ENCODE peak calls at places on chromosomes 3 and 15, in eight cellular contexts. One of them, this sample, is unnamed.

GRCh38 chr15:69321041-69321554 is 22.4 kb downstream of the PAQR5 start:
- DNase-seq in NCI-H2081: no peak
- DNase-seq in activated T-helper 1 cell treated with anti-CD3 and anti-CD28 coated beads, Interleukin-12 subunit alpha, Interleukin-12 subunit beta, Interleukin-2, Interleukin-4 antibody, amounts not matched to agents 30 ng/mL and 10 ng/mL and 1 ng/mL, durations not matched to agents 14 hours and 24 hours and 36 hours: no peak
- DNase-seq in fibroblast of the conjunctiva: no peak
- DNase-seq in A549: no peak
- DNase-seq in uterus: no peak
- DNase-seq in kidney epithelial cell: no peak
- DNase-seq in heart right ventricle: no peak
- DNase-seq in this sample: no peak

GRCh38 chr15:91243806-91244205 is 143.7 kb downstream of the SV2B start:
- DNase-seq in kidney epithelial cell: no peak
- DNase-seq in fibroblast of the conjunctiva: no peak
- DNase-seq in uterus: no peak
- DNase-seq in activated T-helper 1 cell treated with anti-CD3 and anti-CD28 coated beads, Interleukin-12 subunit alpha, Interleukin-12 subunit beta, Interleukin-2, Interleukin-4 antibody, amounts not matched to agents 30 ng/mL and 10 ng/mL and 1 ng/mL, durations not matched to agents 14 hours and 24 hours and 36 hours: no peak
- DNase-seq in heart right ventricle: no peak
- DNase-seq in A549: no peak
- DNase-seq in NCI-H2081: no peak
- DNase-seq in this sample: no peak

GRCh38 chr3:13539285-13539625 is 9.7 kb upstream of the FBLN2 start:
- DNase-seq in NCI-H2081: no peak
- DNase-seq in uterus: no peak
- DNase-seq in fibroblast of the conjunctiva: no peak
- DNase-seq in activated T-helper 1 cell treated with anti-CD3 and anti-CD28 coated beads, Interleukin-12 subunit alpha, Interleukin-12 subunit beta, Interleukin-2, Interleukin-4 antibody, amounts not matched to agents 30 ng/mL and 10 ng/mL and 1 ng/mL, durations not matched to agents 14 hours and 24 hours and 36 hours: no peak
- DNase-seq in A549: no peak
- DNase-seq in kidney epithelial cell: no peak
- DNase-seq in heart right ventricle: no peak
- DNase-seq in this sample: no peak

GRCh38 chr3:188152660-188153497 is 1.1 kb upstream of the LPP start:
- DNase-seq in activated T-helper 1 cell treated with anti-CD3 and anti-CD28 coated beads, Interleukin-12 subunit alpha, Interleukin-12 subunit beta, Interleukin-2, Interleukin-4 antibody, amounts not matched to agents 30 ng/mL and 10 ng/mL and 1 ng/mL, durations not matched to agents 14 hours and 24 hours and 36 hours: no peak
- DNase-seq in heart right ventricle: peak; percentile 41
- DNase-seq in uterus: peak; percentile 69
- DNase-seq in NCI-H2081: peak; percentile 43
- DNase-seq in fibroblast of the conjunctiva: no peak
- DNase-seq in kidney epithelial cell: no peak
- DNase-seq in A549: peak; percentile 63
- DNase-seq in this sample: no peak

GRCh38 chr15:100880139-100880896 is 687 bp downstream of the ALDH1A3 start:
- DNase-seq in A549: no peak
- DNase-seq in NCI-H2081: no peak
- DNase-seq in heart right ventricle: no peak
- DNase-seq in fibroblast of the conjunctiva: no peak
- DNase-seq in activated T-helper 1 cell treated with anti-CD3 and anti-CD28 coated beads, Interleukin-12 subunit alpha, Interleukin-12 subunit beta, Interleukin-2, Interleukin-4 antibody, amounts not matched to agents 30 ng/mL and 10 ng/mL and 1 ng/mL, durations not matched to agents 14 hours and 24 hours and 36 hours: no peak
- DNase-seq in uterus: no peak
- DNase-seq in kidney epithelial cell: no peak
- DNase-seq in this sample: no peak

GRCh38 chr3:158742861-158743260 is 10.6 kb upstream of the RARRES1 start:
- DNase-seq in NCI-H2081: peak; percentile 68
- DNase-seq in fibroblast of the conjunctiva: peak; percentile 72
- DNase-seq in kidney epithelial cell: no peak
- DNase-seq in activated T-helper 1 cell treated with anti-CD3 and anti-CD28 coated beads, Interleukin-12 subunit alpha, Interleukin-12 subunit beta, Interleukin-2, Interleukin-4 antibody, amounts not matched to agents 30 ng/mL and 10 ng/mL and 1 ng/mL, durations not matched to agents 14 hours and 24 hours and 36 hours: no peak
- DNase-seq in A549: no peak
- DNase-seq in heart right ventricle: no peak
- DNase-seq in uterus: no peak
- DNase-seq in this sample: no peak

GRCh38 chr3:129558772-129559564 is 16.0 kb downstream of the H1-8 start:
- DNase-seq in fibroblast of the conjunctiva: peak; percentile 76
- DNase-seq in heart right ventricle: no peak
- DNase-seq in A549: peak; percentile 61
- DNase-seq in uterus: no peak
- DNase-seq in activated T-helper 1 cell treated with anti-CD3 and anti-CD28 coated beads, Interleukin-12 subunit alpha, Interleukin-12 subunit beta, Interleukin-2, Interleukin-4 antibody, amounts not matched to agents 30 ng/mL and 10 ng/mL and 1 ng/mL, durations not matched to agents 14 hours and 24 hours and 36 hours: no peak
- DNase-seq in NCI-H2081: peak; percentile 41
- DNase-seq in kidney epithelial cell: peak; percentile 50
- DNase-seq in this sample: no peak

GRCh38 chr3:185744997-185745843 is 79.6 kb downstream of the IGF2BP2 start:
- DNase-seq in NCI-H2081: no peak
- DNase-seq in kidney epithelial cell: peak; percentile 96
- DNase-seq in uterus: no peak
- DNase-seq in heart right ventricle: no peak
- DNase-seq in fibroblast of the conjunctiva: peak; percentile 43
- DNase-seq in A549: peak; percentile 29
- DNase-seq in activated T-helper 1 cell treated with anti-CD3 and anti-CD28 coated beads, Interleukin-12 subunit alpha, Interleukin-12 subunit beta, Interleukin-2, Interleukin-4 antibody, amounts not matched to agents 30 ng/mL and 10 ng/mL and 1 ng/mL, durations not matched to agents 14 hours and 24 hours and 36 hours: no peak
- DNase-seq in this sample: no peak

GRCh38 chr15:90352109-90352893 is at the start of gene ZNF774:
- DNase-seq in A549: peak; percentile 96
- DNase-seq in uterus: peak; percentile 94
- DNase-seq in heart right ventricle: peak; percentile 87
- DNase-seq in kidney epithelial cell: peak; percentile 79
- DNase-seq in activated T-helper 1 cell treated with anti-CD3 and anti-CD28 coated beads, Interleukin-12 subunit alpha, Interleukin-12 subunit beta, Interleukin-2, Interleukin-4 antibody, amounts not matched to agents 30 ng/mL and 10 ng/mL and 1 ng/mL, durations not matched to agents 14 hours and 24 hours and 36 hours: peak; percentile 88
- DNase-seq in fibroblast of the conjunctiva: peak; percentile 87
- DNase-seq in NCI-H2081: peak; percentile 97
- DNase-seq in this sample: peak; percentile 75

GRCh38 chr3:195238626-195239118 is 32.3 kb downstream of the XXYLT1 start:
- DNase-seq in A549: no peak
- DNase-seq in NCI-H2081: no peak
- DNase-seq in fibroblast of the conjunctiva: no peak
- DNase-seq in kidney epithelial cell: no peak
- DNase-seq in uterus: peak; percentile 70
- DNase-seq in activated T-helper 1 cell treated with anti-CD3 and anti-CD28 coated beads, Interleukin-12 subunit alpha, Interleukin-12 subunit beta, Interleukin-2, Interleukin-4 antibody, amounts not matched to agents 30 ng/mL and 10 ng/mL and 1 ng/mL, durations not matched to agents 14 hours and 24 hours and 36 hours: no peak
- DNase-seq in heart right ventricle: no peak
- DNase-seq in this sample: no peak

GRCh38 chr3:140384876-140385275 is 293.0 kb upstream of the TRIM42 start:
- DNase-seq in heart right ventricle: no peak
- DNase-seq in activated T-helper 1 cell treated with anti-CD3 and anti-CD28 coated beads, Interleukin-12 subunit alpha, Interleukin-12 subunit beta, Interleukin-2, Interleukin-4 antibody, amounts not matched to agents 30 ng/mL and 10 ng/mL and 1 ng/mL, durations not matched to agents 14 hours and 24 hours and 36 hours: no peak
- DNase-seq in A549: no peak
- DNase-seq in NCI-H2081: no peak
- DNase-seq in kidney epithelial cell: no peak
- DNase-seq in uterus: no peak
- DNase-seq in fibroblast of the conjunctiva: no peak
- DNase-seq in this sample: no peak

GRCh38 chr15:95550702-95551101 is 779.8 kb upstream of the NR2F2 start:
- DNase-seq in heart right ventricle: no peak
- DNase-seq in NCI-H2081: no peak
- DNase-seq in activated T-helper 1 cell treated with anti-CD3 and anti-CD28 coated beads, Interleukin-12 subunit alpha, Interleukin-12 subunit beta, Interleukin-2, Interleukin-4 antibody, amounts not matched to agents 30 ng/mL and 10 ng/mL and 1 ng/mL, durations not matched to agents 14 hours and 24 hours and 36 hours: no peak
- DNase-seq in kidney epithelial cell: no peak
- DNase-seq in fibroblast of the conjunctiva: no peak
- DNase-seq in uterus: no peak
- DNase-seq in A549: no peak
- DNase-seq in this sample: no peak

GRCh38 chr3:159765860-159766294 is 222.8 kb upstream of the IL12A start:
- DNase-seq in NCI-H2081: peak; percentile 49
- DNase-seq in heart right ventricle: no peak
- DNase-seq in kidney epithelial cell: no peak
- DNase-seq in fibroblast of the conjunctiva: no peak
- DNase-seq in activated T-helper 1 cell treated with anti-CD3 and anti-CD28 coated beads, Interleukin-12 subunit alpha, Interleukin-12 subunit beta, Interleukin-2, Interleukin-4 antibody, amounts not matched to agents 30 ng/mL and 10 ng/mL and 1 ng/mL, durations not matched to agents 14 hours and 24 hours and 36 hours: no peak
- DNase-seq in A549: no peak
- DNase-seq in uterus: peak; percentile 69
- DNase-seq in this sample: no peak

GRCh38 chr3:49602877-49603411 is 48.7 kb downstream of the BSN start:
- DNase-seq in uterus: no peak
- DNase-seq in A549: no peak
- DNase-seq in heart right ventricle: no peak
- DNase-seq in fibroblast of the conjunctiva: no peak
- DNase-seq in activated T-helper 1 cell treated with anti-CD3 and anti-CD28 coated beads, Interleukin-12 subunit alpha, Interleukin-12 subunit beta, Interleukin-2, Interleukin-4 antibody, amounts not matched to agents 30 ng/mL and 10 ng/mL and 1 ng/mL, durations not matched to agents 14 hours and 24 hours and 36 hours: peak; percentile 48
- DNase-seq in kidney epithelial cell: no peak
- DNase-seq in NCI-H2081: no peak
- DNase-seq in this sample: no peak

GRCh38 chr15:92618121-92618520 is 37.5 kb downstream of the FAM174B start:
- DNase-seq in A549: no peak
- DNase-seq in fibroblast of the conjunctiva: no peak
- DNase-seq in activated T-helper 1 cell treated with anti-CD3 and anti-CD28 coated beads, Interleukin-12 subunit alpha, Interleukin-12 subunit beta, Interleukin-2, Interleukin-4 antibody, amounts not matched to agents 30 ng/mL and 10 ng/mL and 1 ng/mL, durations not matched to agents 14 hours and 24 hours and 36 hours: no peak
- DNase-seq in kidney epithelial cell: no peak
- DNase-seq in heart right ventricle: no peak
- DNase-seq in NCI-H2081: no peak
- DNase-seq in uterus: no peak
- DNase-seq in this sample: no peak

GRCh38 chr3:5428607-5429516 is 241.4 kb downstream of the EDEM1 start:
- DNase-seq in heart right ventricle: no peak
- DNase-seq in NCI-H2081: no peak
- DNase-seq in A549: no peak
- DNase-seq in fibroblast of the conjunctiva: no peak
- DNase-seq in activated T-helper 1 cell treated with anti-CD3 and anti-CD28 coated beads, Interleukin-12 subunit alpha, Interleukin-12 subunit beta, Interleukin-2, Interleukin-4 antibody, amounts not matched to agents 30 ng/mL and 10 ng/mL and 1 ng/mL, durations not matched to agents 14 hours and 24 hours and 36 hours: no peak
- DNase-seq in uterus: peak; percentile 19
- DNase-seq in kidney epithelial cell: peak; percentile 47
- DNase-seq in this sample: no peak

GRCh38 chr15:82317091-82317489 is 32.2 kb downstream of the GOLGA6L10 start:
- DNase-seq in uterus: no peak
- DNase-seq in NCI-H2081: no peak
- DNase-seq in fibroblast of the conjunctiva: no peak
- DNase-seq in activated T-helper 1 cell treated with anti-CD3 and anti-CD28 coated beads, Interleukin-12 subunit alpha, Interleukin-12 subunit beta, Interleukin-2, Interleukin-4 antibody, amounts not matched to agents 30 ng/mL and 10 ng/mL and 1 ng/mL, durations not matched to agents 14 hours and 24 hours and 36 hours: no peak
- DNase-seq in A549: no peak
- DNase-seq in heart right ventricle: no peak
- DNase-seq in kidney epithelial cell: no peak
- DNase-seq in this sample: no peak

GRCh38 chr3:41102750-41103149 is 96.6 kb upstream of the CTNNB1 start:
- DNase-seq in kidney epithelial cell: no peak
- DNase-seq in A549: no peak
- DNase-seq in fibroblast of the conjunctiva: no peak
- DNase-seq in activated T-helper 1 cell treated with anti-CD3 and anti-CD28 coated beads, Interleukin-12 subunit alpha, Interleukin-12 subunit beta, Interleukin-2, Interleukin-4 antibody, amounts not matched to agents 30 ng/mL and 10 ng/mL and 1 ng/mL, durations not matched to agents 14 hours and 24 hours and 36 hours: no peak
- DNase-seq in NCI-H2081: no peak
- DNase-seq in uterus: no peak
- DNase-seq in heart right ventricle: no peak
- DNase-seq in this sample: no peak

GRCh38 chr3:32258869-32259268 is 20.4 kb downstream of the CMTM8 start:
- DNase-seq in uterus: no peak
- DNase-seq in NCI-H2081: no peak
- DNase-seq in kidney epithelial cell: no peak
- DNase-seq in A549: no peak
- DNase-seq in fibroblast of the conjunctiva: no peak
- DNase-seq in activated T-helper 1 cell treated with anti-CD3 and anti-CD28 coated beads, Interleukin-12 subunit alpha, Interleukin-12 subunit beta, Interleukin-2, Interleukin-4 antibody, amounts not matched to agents 30 ng/mL and 10 ng/mL and 1 ng/mL, durations not matched to agents 14 hours and 24 hours and 36 hours: no peak
- DNase-seq in heart right ventricle: no peak
- DNase-seq in this sample: no peak

GRCh38 chr3:128324911-128325592 is 141.6 kb downstream of the DNAJB8 start:
- DNase-seq in heart right ventricle: no peak
- DNase-seq in NCI-H2081: no peak
- DNase-seq in uterus: no peak
- DNase-seq in fibroblast of the conjunctiva: no peak
- DNase-seq in activated T-helper 1 cell treated with anti-CD3 and anti-CD28 coated beads, Interleukin-12 subunit alpha, Interleukin-12 subunit beta, Interleukin-2, Interleukin-4 antibody, amounts not matched to agents 30 ng/mL and 10 ng/mL and 1 ng/mL, durations not matched to agents 14 hours and 24 hours and 36 hours: no peak
- DNase-seq in A549: no peak
- DNase-seq in kidney epithelial cell: no peak
- DNase-seq in this sample: no peak

GRCh38 chr3:82306189-82306588 is 544.7 kb upstream of the GBE1 start:
- DNase-seq in NCI-H2081: no peak
- DNase-seq in heart right ventricle: no peak
- DNase-seq in kidney epithelial cell: no peak
- DNase-seq in activated T-helper 1 cell treated with anti-CD3 and anti-CD28 coated beads, Interleukin-12 subunit alpha, Interleukin-12 subunit beta, Interleukin-2, Interleukin-4 antibody, amounts not matched to agents 30 ng/mL and 10 ng/mL and 1 ng/mL, durations not matched to agents 14 hours and 24 hours and 36 hours: no peak
- DNase-seq in fibroblast of the conjunctiva: no peak
- DNase-seq in A549: no peak
- DNase-seq in uterus: no peak
- DNase-seq in this sample: no peak

GRCh38 chr3:13022348-13023250 is 50.6 kb downstream of the IQSEC1 start:
- DNase-seq in NCI-H2081: no peak
- DNase-seq in fibroblast of the conjunctiva: peak; percentile 87
- DNase-seq in uterus: peak; percentile 76
- DNase-seq in activated T-helper 1 cell treated with anti-CD3 and anti-CD28 coated beads, Interleukin-12 subunit alpha, Interleukin-12 subunit beta, Interleukin-2, Interleukin-4 antibody, amounts not matched to agents 30 ng/mL and 10 ng/mL and 1 ng/mL, durations not matched to agents 14 hours and 24 hours and 36 hours: no peak
- DNase-seq in kidney epithelial cell: peak; percentile 42
- DNase-seq in heart right ventricle: peak; percentile 85
- DNase-seq in A549: peak; percentile 42
- DNase-seq in this sample: peak; percentile 39

GRCh38 chr3:41853495-41853894 is 108.4 kb downstream of the ULK4 start:
- DNase-seq in activated T-helper 1 cell treated with anti-CD3 and anti-CD28 coated beads, Interleukin-12 subunit alpha, Interleukin-12 subunit beta, Interleukin-2, Interleukin-4 antibody, amounts not matched to agents 30 ng/mL and 10 ng/mL and 1 ng/mL, durations not matched to agents 14 hours and 24 hours and 36 hours: no peak
- DNase-seq in kidney epithelial cell: no peak
- DNase-seq in uterus: peak; percentile 22
- DNase-seq in A549: no peak
- DNase-seq in NCI-H2081: no peak
- DNase-seq in heart right ventricle: no peak
- DNase-seq in fibroblast of the conjunctiva: no peak
- DNase-seq in this sample: no peak

GRCh38 chr15:39919740-39920509 is at the start of gene GPR176:
- DNase-seq in uterus: peak; percentile 36
- DNase-seq in fibroblast of the conjunctiva: peak; percentile 85
- DNase-seq in A549: peak; percentile 64
- DNase-seq in NCI-H2081: peak; percentile 40
- DNase-seq in activated T-helper 1 cell treated with anti-CD3 and anti-CD28 coated beads, Interleukin-12 subunit alpha, Interleukin-12 subunit beta, Interleukin-2, Interleukin-4 antibody, amounts not matched to agents 30 ng/mL and 10 ng/mL and 1 ng/mL, durations not matched to agents 14 hours and 24 hours and 36 hours: no peak
- DNase-seq in kidney epithelial cell: peak; percentile 38
- DNase-seq in heart right ventricle: peak; percentile 47
- DNase-seq in this sample: peak; percentile 37

GRCh38 chr15:64247906-64248541 is 85.2 kb upstream of the PPIB start:
- DNase-seq in activated T-helper 1 cell treated with anti-CD3 and anti-CD28 coated beads, Interleukin-12 subunit alpha, Interleukin-12 subunit beta, Interleukin-2, Interleukin-4 antibody, amounts not matched to agents 30 ng/mL and 10 ng/mL and 1 ng/mL, durations not matched to agents 14 hours and 24 hours and 36 hours: peak; percentile 27
- DNase-seq in kidney epithelial cell: peak; percentile 92
- DNase-seq in fibroblast of the conjunctiva: peak; percentile 83
- DNase-seq in A549: peak; percentile 95
- DNase-seq in heart right ventricle: no peak
- DNase-seq in uterus: peak; percentile 24
- DNase-seq in NCI-H2081: peak; percentile 91
- DNase-seq in this sample: no peak

GRCh38 chr3:71066849-71067261 is 516.7 kb downstream of the FOXP1 start:
- DNase-seq in heart right ventricle: no peak
- DNase-seq in A549: no peak
- DNase-seq in NCI-H2081: peak; percentile 33
- DNase-seq in kidney epithelial cell: no peak
- DNase-seq in activated T-helper 1 cell treated with anti-CD3 and anti-CD28 coated beads, Interleukin-12 subunit alpha, Interleukin-12 subunit beta, Interleukin-2, Interleukin-4 antibody, amounts not matched to agents 30 ng/mL and 10 ng/mL and 1 ng/mL, durations not matched to agents 14 hours and 24 hours and 36 hours: no peak
- DNase-seq in fibroblast of the conjunctiva: no peak
- DNase-seq in uterus: peak; percentile 43
- DNase-seq in this sample: no peak

GRCh38 chr15:31459011-31459748 is 132.5 kb downstream of the KLF13 start:
- DNase-seq in A549: no peak
- DNase-seq in activated T-helper 1 cell treated with anti-CD3 and anti-CD28 coated beads, Interleukin-12 subunit alpha, Interleukin-12 subunit beta, Interleukin-2, Interleukin-4 antibody, amounts not matched to agents 30 ng/mL and 10 ng/mL and 1 ng/mL, durations not matched to agents 14 hours and 24 hours and 36 hours: peak; percentile 57
- DNase-seq in NCI-H2081: no peak
- DNase-seq in heart right ventricle: no peak
- DNase-seq in kidney epithelial cell: no peak
- DNase-seq in fibroblast of the conjunctiva: no peak
- DNase-seq in uterus: peak; percentile 4
- DNase-seq in this sample: no peak

GRCh38 chr15:48796930-48797329 is 13.9 kb downstream of the CEP152 start:
- DNase-seq in NCI-H2081: no peak
- DNase-seq in uterus: no peak
- DNase-seq in activated T-helper 1 cell treated with anti-CD3 and anti-CD28 coated beads, Interleukin-12 subunit alpha, Interleukin-12 subunit beta, Interleukin-2, Interleukin-4 antibody, amounts not matched to agents 30 ng/mL and 10 ng/mL and 1 ng/mL, durations not matched to agents 14 hours and 24 hours and 36 hours: no peak
- DNase-seq in heart right ventricle: no peak
- DNase-seq in A549: peak; percentile 9
- DNase-seq in kidney epithelial cell: peak; percentile 81
- DNase-seq in fibroblast of the conjunctiva: no peak
- DNase-seq in this sample: no peak

GRCh38 chr15:78672285-78673003 is 31.4 kb upstream of the CHRNB4 start:
- DNase-seq in A549: peak; percentile 13
- DNase-seq in uterus: no peak
- DNase-seq in activated T-helper 1 cell treated with anti-CD3 and anti-CD28 coated beads, Interleukin-12 subunit alpha, Interleukin-12 subunit beta, Interleukin-2, Interleukin-4 antibody, amounts not matched to agents 30 ng/mL and 10 ng/mL and 1 ng/mL, durations not matched to agents 14 hours and 24 hours and 36 hours: no peak
- DNase-seq in heart right ventricle: no peak
- DNase-seq in kidney epithelial cell: no peak
- DNase-seq in NCI-H2081: no peak
- DNase-seq in fibroblast of the conjunctiva: no peak
- DNase-seq in this sample: no peak

GRCh38 chr15:29115093-29115991 is 154.3 kb downstream of the NSMCE3 start:
- DNase-seq in uterus: no peak
- DNase-seq in A549: no peak
- DNase-seq in kidney epithelial cell: no peak
- DNase-seq in NCI-H2081: no peak
- DNase-seq in fibroblast of the conjunctiva: no peak
- DNase-seq in activated T-helper 1 cell treated with anti-CD3 and anti-CD28 coated beads, Interleukin-12 subunit alpha, Interleukin-12 subunit beta, Interleukin-2, Interleukin-4 antibody, amounts not matched to agents 30 ng/mL and 10 ng/mL and 1 ng/mL, durations not matched to agents 14 hours and 24 hours and 36 hours: no peak
- DNase-seq in heart right ventricle: no peak
- DNase-seq in this sample: no peak

GRCh38 chr15:66293419-66294156 is at the start of gene DIS3L:
- DNase-seq in activated T-helper 1 cell treated with anti-CD3 and anti-CD28 coated beads, Interleukin-12 subunit alpha, Interleukin-12 subunit beta, Interleukin-2, Interleukin-4 antibody, amounts not matched to agents 30 ng/mL and 10 ng/mL and 1 ng/mL, durations not matched to agents 14 hours and 24 hours and 36 hours: peak; percentile 69
- DNase-seq in NCI-H2081: peak; percentile 78
- DNase-seq in fibroblast of the conjunctiva: no peak
- DNase-seq in uterus: peak; percentile 37
- DNase-seq in kidney epithelial cell: no peak
- DNase-seq in heart right ventricle: peak; percentile 69
- DNase-seq in A549: peak; percentile 82
- DNase-seq in this sample: no peak

GRCh38 chr15:62822228-62822627 is 220.3 kb upstream of the TPM1 start:
- DNase-seq in activated T-helper 1 cell treated with anti-CD3 and anti-CD28 coated beads, Interleukin-12 subunit alpha, Interleukin-12 subunit beta, Interleukin-2, Interleukin-4 antibody, amounts not matched to agents 30 ng/mL and 10 ng/mL and 1 ng/mL, durations not matched to agents 14 hours and 24 hours and 36 hours: no peak
- DNase-seq in fibroblast of the conjunctiva: no peak
- DNase-seq in NCI-H2081: no peak
- DNase-seq in heart right ventricle: no peak
- DNase-seq in uterus: no peak
- DNase-seq in kidney epithelial cell: no peak
- DNase-seq in A549: no peak
- DNase-seq in this sample: no peak

GRCh38 chr3:16132926-16133325 is 41.6 kb upstream of the GALNT15 start:
- DNase-seq in heart right ventricle: peak; percentile 29
- DNase-seq in fibroblast of the conjunctiva: peak; percentile 79
- DNase-seq in kidney epithelial cell: no peak
- DNase-seq in uterus: peak; percentile 38
- DNase-seq in A549: no peak
- DNase-seq in activated T-helper 1 cell treated with anti-CD3 and anti-CD28 coated beads, Interleukin-12 subunit alpha, Interleukin-12 subunit beta, Interleukin-2, Interleukin-4 antibody, amounts not matched to agents 30 ng/mL and 10 ng/mL and 1 ng/mL, durations not matched to agents 14 hours and 24 hours and 36 hours: no peak
- DNase-seq in NCI-H2081: no peak
- DNase-seq in this sample: no peak

GRCh38 chr3:55494976-55495375 is 7.9 kb upstream of the WNT5A start:
- DNase-seq in kidney epithelial cell: no peak
- DNase-seq in fibroblast of the conjunctiva: no peak
- DNase-seq in uterus: no peak
- DNase-seq in heart right ventricle: no peak
- DNase-seq in A549: no peak
- DNase-seq in activated T-helper 1 cell treated with anti-CD3 and anti-CD28 coated beads, Interleukin-12 subunit alpha, Interleukin-12 subunit beta, Interleukin-2, Interleukin-4 antibody, amounts not matched to agents 30 ng/mL and 10 ng/mL and 1 ng/mL, durations not matched to agents 14 hours and 24 hours and 36 hours: no peak
- DNase-seq in NCI-H2081: no peak
- DNase-seq in this sample: no peak